ENCODE peak calls at places on chromosomes 6 and 20, in ten cellular contexts. One of them, this sample, is unnamed.

GRCh38 chr6:137315081-137315480 is 95.9 kb upstream of the IFNGR1 start:
- DNase-seq in neural crest cell: no peak
- DNase-seq in psoas muscle: no peak
- DNase-seq in lower leg skin: no peak
- DNase-seq in brain microvascular endothelial cell: no peak
- DNase-seq in mucosa of descending colon: no peak
- DNase-seq in B cell: no peak
- DNase-seq in fibroblast of mammary gland: no peak
- DNase-seq in type B pancreatic cell: no peak
- DNase-seq in lower lobe of right lung: no peak
- DNase-seq in this sample: no peak

GRCh38 chr20:41134362-41135186 is 2.8 kb upstream of the PLCG1 start:
- DNase-seq in neural crest cell: no peak
- DNase-seq in lower leg skin: no peak
- DNase-seq in B cell: no peak
- DNase-seq in fibroblast of mammary gland: no peak
- DNase-seq in mucosa of descending colon: no peak
- DNase-seq in lower lobe of right lung: no peak
- DNase-seq in type B pancreatic cell: no peak
- DNase-seq in psoas muscle: no peak
- DNase-seq in brain microvascular endothelial cell: no peak
- DNase-seq in this sample: no peak

GRCh38 chr20:41889125-41889870 is 271.1 kb upstream of the CHD6 start:
- DNase-seq in psoas muscle: no peak
- DNase-seq in brain microvascular endothelial cell: no peak
- DNase-seq in mucosa of descending colon: no peak
- DNase-seq in type B pancreatic cell: no peak
- DNase-seq in lower lobe of right lung: no peak
- DNase-seq in neural crest cell: no peak
- DNase-seq in fibroblast of mammary gland: no peak
- DNase-seq in B cell: no peak
- DNase-seq in lower leg skin: no peak
- DNase-seq in this sample: peak

GRCh38 chr6:118965843-118966242 is 30.9 kb upstream of the MCM9 start:
- DNase-seq in B cell: no peak
- DNase-seq in lower lobe of right lung: no peak
- DNase-seq in fibroblast of mammary gland: no peak
- DNase-seq in mucosa of descending colon: no peak
- DNase-seq in lower leg skin: no peak
- DNase-seq in type B pancreatic cell: no peak
- DNase-seq in brain microvascular endothelial cell: no peak
- DNase-seq in psoas muscle: no peak
- DNase-seq in neural crest cell: no peak
- DNase-seq in this sample: no peak

GRCh38 chr6:27547157-27548075 is 74.5 kb upstream of the ZNF184 start:
- DNase-seq in brain microvascular endothelial cell: peak
- DNase-seq in mucosa of descending colon: no peak
- DNase-seq in psoas muscle: no peak
- DNase-seq in type B pancreatic cell: no peak
- DNase-seq in neural crest cell: peak
- DNase-seq in lower lobe of right lung: no peak
- DNase-seq in lower leg skin: no peak
- DNase-seq in fibroblast of mammary gland: peak
- DNase-seq in B cell: no peak
- DNase-seq in this sample: peak

GRCh38 chr20:37807901-37808751 is 94.8 kb upstream of the VSTM2L start:
- DNase-seq in lower lobe of right lung: no peak
- DNase-seq in mucosa of descending colon: no peak
- DNase-seq in brain microvascular endothelial cell: no peak
- DNase-seq in neural crest cell: no peak
- DNase-seq in fibroblast of mammary gland: no peak
- DNase-seq in B cell: no peak
- DNase-seq in lower leg skin: no peak
- DNase-seq in type B pancreatic cell: no peak
- DNase-seq in psoas muscle: no peak
- DNase-seq in this sample: no peak

GRCh38 chr20:63885264-63886053 is 9.5 kb upstream of the DNAJC5 start:
- DNase-seq in fibroblast of mammary gland: no peak
- DNase-seq in type B pancreatic cell: no peak
- DNase-seq in B cell: no peak
- DNase-seq in neural crest cell: no peak
- DNase-seq in psoas muscle: no peak
- DNase-seq in brain microvascular endothelial cell: no peak
- DNase-seq in mucosa of descending colon: no peak
- DNase-seq in lower lobe of right lung: no peak
- DNase-seq in lower leg skin: no peak
- DNase-seq in this sample: no peak

GRCh38 chr6:57313711-57314471 is 3.5 kb upstream of the PRIM2 start:
- DNase-seq in mucosa of descending colon: no peak
- DNase-seq in type B pancreatic cell: no peak
- DNase-seq in B cell: no peak
- DNase-seq in fibroblast of mammary gland: peak
- DNase-seq in psoas muscle: no peak
- DNase-seq in lower leg skin: no peak
- DNase-seq in neural crest cell: no peak
- DNase-seq in brain microvascular endothelial cell: peak
- DNase-seq in lower lobe of right lung: no peak
- DNase-seq in this sample: peak

GRCh38 chr6:43940393-43941087 is 170.5 kb downstream of the VEGFA start:
- DNase-seq in fibroblast of mammary gland: no peak
- DNase-seq in neural crest cell: no peak
- DNase-seq in brain microvascular endothelial cell: no peak
- DNase-seq in B cell: no peak
- DNase-seq in mucosa of descending colon: no peak
- DNase-seq in lower lobe of right lung: no peak
- DNase-seq in type B pancreatic cell: peak
- DNase-seq in psoas muscle: no peak
- DNase-seq in lower leg skin: no peak
- DNase-seq in this sample: no peak

GRCh38 chr6:26249959-26250805 is 114.8 kb upstream of the BTN3A2 start:
- DNase-seq in mucosa of descending colon: peak
- DNase-seq in B cell: peak
- DNase-seq in neural crest cell: peak
- DNase-seq in fibroblast of mammary gland: no peak
- DNase-seq in type B pancreatic cell: no peak
- DNase-seq in lower leg skin: no peak
- DNase-seq in lower lobe of right lung: peak
- DNase-seq in psoas muscle: no peak
- DNase-seq in brain microvascular endothelial cell: peak
- DNase-seq in this sample: peak

GRCh38 chr6:104459543-104459942 is 400.2 kb downstream of the HACE1 start:
- DNase-seq in psoas muscle: no peak
- DNase-seq in lower leg skin: no peak
- DNase-seq in neural crest cell: no peak
- DNase-seq in mucosa of descending colon: no peak
- DNase-seq in B cell: no peak
- DNase-seq in type B pancreatic cell: no peak
- DNase-seq in brain microvascular endothelial cell: no peak
- DNase-seq in fibroblast of mammary gland: no peak
- DNase-seq in lower lobe of right lung: no peak
- DNase-seq in this sample: no peak

GRCh38 chr20:8305449-8305978 is 173.4 kb downstream of the PLCB1 start:
- DNase-seq in lower leg skin: peak
- DNase-seq in mucosa of descending colon: peak
- DNase-seq in B cell: no peak
- DNase-seq in fibroblast of mammary gland: peak
- DNase-seq in psoas muscle: peak
- DNase-seq in type B pancreatic cell: no peak
- DNase-seq in brain microvascular endothelial cell: peak
- DNase-seq in lower lobe of right lung: peak
- DNase-seq in neural crest cell: peak
- DNase-seq in this sample: peak

GRCh38 chr6:18216411-18216810 is 47.9 kb downstream of the DEK start:
- DNase-seq in lower lobe of right lung: no peak
- DNase-seq in brain microvascular endothelial cell: peak
- DNase-seq in B cell: no peak
- DNase-seq in fibroblast of mammary gland: peak
- DNase-seq in mucosa of descending colon: no peak
- DNase-seq in lower leg skin: no peak
- DNase-seq in psoas muscle: no peak
- DNase-seq in neural crest cell: no peak
- DNase-seq in type B pancreatic cell: no peak
- DNase-seq in this sample: no peak

GRCh38 chr20:37202267-37202943 is 23.1 kb upstream of the MROH8 start:
- DNase-seq in fibroblast of mammary gland: peak
- DNase-seq in lower leg skin: no peak
- DNase-seq in brain microvascular endothelial cell: peak
- DNase-seq in B cell: peak
- DNase-seq in mucosa of descending colon: no peak
- DNase-seq in lower lobe of right lung: no peak
- DNase-seq in neural crest cell: peak
- DNase-seq in psoas muscle: no peak
- DNase-seq in type B pancreatic cell: no peak
- DNase-seq in this sample: peak

GRCh38 chr6:149114167-149114566 is 203.3 kb upstream of the TAB2 start:
- DNase-seq in type B pancreatic cell: no peak
- DNase-seq in brain microvascular endothelial cell: no peak
- DNase-seq in B cell: no peak
- DNase-seq in neural crest cell: no peak
- DNase-seq in psoas muscle: no peak
- DNase-seq in lower leg skin: no peak
- DNase-seq in lower lobe of right lung: no peak
- DNase-seq in mucosa of descending colon: no peak
- DNase-seq in fibroblast of mammary gland: no peak
- DNase-seq in this sample: no peak

GRCh38 chr6:153129873-153130514 is 1.1 kb downstream of the RGS17 start:
- DNase-seq in lower leg skin: no peak
- DNase-seq in type B pancreatic cell: no peak
- DNase-seq in fibroblast of mammary gland: no peak
- DNase-seq in psoas muscle: no peak
- DNase-seq in B cell: peak
- DNase-seq in lower lobe of right lung: no peak
- DNase-seq in neural crest cell: peak
- DNase-seq in mucosa of descending colon: no peak
- DNase-seq in brain microvascular endothelial cell: peak
- DNase-seq in this sample: no peak

GRCh38 chr20:3156811-3157619 is 2.6 kb downstream of the FASTKD5 start:
- DNase-seq in fibroblast of mammary gland: peak
- DNase-seq in lower leg skin: no peak
- DNase-seq in neural crest cell: no peak
- DNase-seq in brain microvascular endothelial cell: no peak
- DNase-seq in B cell: no peak
- DNase-seq in lower lobe of right lung: no peak
- DNase-seq in mucosa of descending colon: no peak
- DNase-seq in psoas muscle: no peak
- DNase-seq in type B pancreatic cell: no peak
- DNase-seq in this sample: no peak

GRCh38 chr6:132466952-132467351 is 46.0 kb downstream of the STX7 start:
- DNase-seq in brain microvascular endothelial cell: no peak
- DNase-seq in fibroblast of mammary gland: peak
- DNase-seq in B cell: no peak
- DNase-seq in mucosa of descending colon: no peak
- DNase-seq in lower leg skin: no peak
- DNase-seq in lower lobe of right lung: no peak
- DNase-seq in neural crest cell: no peak
- DNase-seq in type B pancreatic cell: no peak
- DNase-seq in psoas muscle: no peak
- DNase-seq in this sample: no peak

GRCh38 chr20:10077886-10078285 is 43.1 kb downstream of the ANKEF1 start:
- DNase-seq in brain microvascular endothelial cell: no peak
- DNase-seq in mucosa of descending colon: no peak
- DNase-seq in lower leg skin: no peak
- DNase-seq in neural crest cell: no peak
- DNase-seq in type B pancreatic cell: no peak
- DNase-seq in psoas muscle: no peak
- DNase-seq in fibroblast of mammary gland: no peak
- DNase-seq in B cell: no peak
- DNase-seq in lower lobe of right lung: no peak
- DNase-seq in this sample: no peak

GRCh38 chr20:39176457-39176856 is 214.3 kb downstream of the DHX35 start:
- DNase-seq in fibroblast of mammary gland: no peak
- DNase-seq in B cell: no peak
- DNase-seq in mucosa of descending colon: no peak
- DNase-seq in lower leg skin: no peak
- DNase-seq in psoas muscle: no peak
- DNase-seq in brain microvascular endothelial cell: no peak
- DNase-seq in neural crest cell: no peak
- DNase-seq in type B pancreatic cell: no peak
- DNase-seq in lower lobe of right lung: no peak
- DNase-seq in this sample: no peak

GRCh38 chr6:76230711-76231110 is 158.2 kb upstream of the IMPG1 start:
- DNase-seq in mucosa of descending colon: no peak
- DNase-seq in psoas muscle: no peak
- DNase-seq in brain microvascular endothelial cell: no peak
- DNase-seq in fibroblast of mammary gland: no peak
- DNase-seq in type B pancreatic cell: no peak
- DNase-seq in B cell: no peak
- DNase-seq in neural crest cell: no peak
- DNase-seq in lower leg skin: no peak
- DNase-seq in lower lobe of right lung: no peak
- DNase-seq in this sample: no peak

GRCh38 chr6:129329677-129330076 is 380.3 kb downstream of the ARHGAP18 start:
- DNase-seq in psoas muscle: no peak
- DNase-seq in B cell: no peak
- DNase-seq in type B pancreatic cell: no peak
- DNase-seq in neural crest cell: no peak
- DNase-seq in lower lobe of right lung: no peak
- DNase-seq in lower leg skin: no peak
- DNase-seq in fibroblast of mammary gland: no peak
- DNase-seq in brain microvascular endothelial cell: no peak
- DNase-seq in mucosa of descending colon: no peak
- DNase-seq in this sample: no peak
- TF ChIP-seq CTCF in psoas muscle: no peak
- TF ChIP-seq CTCF in B cell: no peak
- TF ChIP-seq CTCF in type B pancreatic cell: no peak
- TF ChIP-seq CTCF in neural crest cell: no peak
- TF ChIP-seq CTCF in lower lobe of right lung: no peak
- TF ChIP-seq CTCF in lower leg skin: no peak
- TF ChIP-seq CTCF in fibroblast of mammary gland: no peak
- TF ChIP-seq CTCF in brain microvascular endothelial cell: no peak
- TF ChIP-seq CTCF in mucosa of descending colon: no peak
- TF ChIP-seq CTCF in this sample: no peak

GRCh38 chr6:105790635-105791034 is 295.5 kb upstream of the PRDM1 start:
- DNase-seq in brain microvascular endothelial cell: no peak
- DNase-seq in fibroblast of mammary gland: no peak
- DNase-seq in mucosa of descending colon: no peak
- DNase-seq in type B pancreatic cell: no peak
- DNase-seq in psoas muscle: no peak
- DNase-seq in B cell: no peak
- DNase-seq in lower lobe of right lung: no peak
- DNase-seq in lower leg skin: no peak
- DNase-seq in neural crest cell: no peak
- DNase-seq in this sample: no peak
- TF ChIP-seq CTCF in brain microvascular endothelial cell: peak
- TF ChIP-seq CTCF in fibroblast of mammary gland: peak
- TF ChIP-seq CTCF in mucosa of descending colon: no peak
- TF ChIP-seq CTCF in type B pancreatic cell: peak
- TF ChIP-seq CTCF in psoas muscle: no peak
- TF ChIP-seq CTCF in B cell: no peak
- TF ChIP-seq CTCF in lower lobe of right lung: no peak
- TF ChIP-seq CTCF in lower leg skin: no peak
- TF ChIP-seq CTCF in neural crest cell: no peak
- TF ChIP-seq CTCF in this sample: no peak

GRCh38 chr6:170292778-170293164 is 1.9 kb upstream of the DLL1 start:
- DNase-seq in type B pancreatic cell: no peak
- DNase-seq in brain microvascular endothelial cell: no peak
- DNase-seq in psoas muscle: no peak
- DNase-seq in fibroblast of mammary gland: no peak
- DNase-seq in B cell: no peak
- DNase-seq in lower lobe of right lung: no peak
- DNase-seq in neural crest cell: no peak
- DNase-seq in mucosa of descending colon: no peak
- DNase-seq in lower leg skin: no peak
- DNase-seq in this sample: peak
- TF ChIP-seq CTCF in type B pancreatic cell: peak
- TF ChIP-seq CTCF in brain microvascular endothelial cell: no peak
- TF ChIP-seq CTCF in psoas muscle: peak
- TF ChIP-seq CTCF in fibroblast of mammary gland: no peak
- TF ChIP-seq CTCF in B cell: no peak
- TF ChIP-seq CTCF in lower lobe of right lung: no peak
- TF ChIP-seq CTCF in neural crest cell: no peak
- TF ChIP-seq CTCF in mucosa of descending colon: no peak
- TF ChIP-seq CTCF in lower leg skin: no peak
- TF ChIP-seq CTCF in this sample: peak

GRCh38 chr6:111361648-111362047 is 121.4 kb downstream of the REV3L start:
- DNase-seq in neural crest cell: peak
- DNase-seq in mucosa of descending colon: no peak
- DNase-seq in psoas muscle: no peak
- DNase-seq in B cell: no peak
- DNase-seq in type B pancreatic cell: no peak
- DNase-seq in fibroblast of mammary gland: peak
- DNase-seq in lower lobe of right lung: peak
- DNase-seq in lower leg skin: no peak
- DNase-seq in brain microvascular endothelial cell: peak
- DNase-seq in this sample: peak
- TF ChIP-seq CTCF in neural crest cell: peak
- TF ChIP-seq CTCF in mucosa of descending colon: no peak
- TF ChIP-seq CTCF in psoas muscle: peak
- TF ChIP-seq CTCF in B cell: no peak
- TF ChIP-seq CTCF in type B pancreatic cell: peak
- TF ChIP-seq CTCF in fibroblast of mammary gland: peak
- TF ChIP-seq CTCF in lower lobe of right lung: peak
- TF ChIP-seq CTCF in lower leg skin: no peak
- TF ChIP-seq CTCF in brain microvascular endothelial cell: peak
- TF ChIP-seq CTCF in this sample: peak